ENCODE peak calls at places on chromosomes 7 and 10, in five cellular contexts. One of them, this sample, is unnamed.

GRCh38 chr10:51804861-51805260 is 105.5 kb upstream of the CSTF2T start:
- DNase-seq in HCT116: no peak
- DNase-seq in PC-3: peak; percentile 96
- DNase-seq in SK-N-MC: no peak
- DNase-seq in neural progenitor cell: no peak
- DNase-seq in this sample: no peak

GRCh38 chr7:144776447-144776846 is 59.4 kb downstream of the TPK1 start:
- DNase-seq in SK-N-MC: no peak
- DNase-seq in HCT116: no peak
- DNase-seq in neural progenitor cell: no peak
- DNase-seq in PC-3: no peak
- DNase-seq in this sample: no peak

GRCh38 chr7:30164567-30164966 is 29.8 kb downstream of the MTURN start:
- DNase-seq in HCT116: peak; percentile 33
- DNase-seq in SK-N-MC: no peak
- DNase-seq in neural progenitor cell: peak; percentile 67
- DNase-seq in PC-3: peak; percentile 76
- DNase-seq in this sample: no peak

GRCh38 chr7:150897502-150898474 is 45.5 kb downstream of the AOC1 start:
- DNase-seq in HCT116: no peak
- DNase-seq in neural progenitor cell: no peak
- DNase-seq in SK-N-MC: no peak
- DNase-seq in PC-3: no peak
- DNase-seq in this sample: no peak

GRCh38 chr7:155705656-155706360 is 61.3 kb downstream of the RBM33 start:
- DNase-seq in neural progenitor cell: no peak
- DNase-seq in PC-3: no peak
- DNase-seq in HCT116: no peak
- DNase-seq in SK-N-MC: no peak
- DNase-seq in this sample: no peak

GRCh38 chr10:118585794-118586193 is 9.7 kb downstream of the PRLHR start:
- DNase-seq in PC-3: no peak
- DNase-seq in HCT116: no peak
- DNase-seq in neural progenitor cell: no peak
- DNase-seq in SK-N-MC: no peak
- DNase-seq in this sample: no peak

GRCh38 chr10:49518982-49519578 is 19.8 kb downstream of the ERCC6 start:
- DNase-seq in HCT116: peak; percentile 32
- DNase-seq in SK-N-MC: no peak
- DNase-seq in neural progenitor cell: peak; percentile 69
- DNase-seq in PC-3: peak; percentile 91
- DNase-seq in this sample: no peak

GRCh38 chr7:98202367-98203195 is 8.7 kb upstream of the BHLHA15 start:
- DNase-seq in PC-3: no peak
- DNase-seq in HCT116: no peak
- DNase-seq in neural progenitor cell: no peak
- DNase-seq in SK-N-MC: no peak
- DNase-seq in this sample: no peak

GRCh38 chr7:31373337-31374289 is 33.1 kb upstream of the NEUROD6 start:
- DNase-seq in SK-N-MC: no peak
- DNase-seq in HCT116: peak; percentile 51
- DNase-seq in PC-3: peak; percentile 76
- DNase-seq in neural progenitor cell: peak; percentile 82
- DNase-seq in this sample: peak; percentile 58

GRCh38 chr7:17608114-17608833 is 309.8 kb downstream of the AHR start:
- DNase-seq in HCT116: no peak
- DNase-seq in neural progenitor cell: no peak
- DNase-seq in PC-3: peak; percentile 26
- DNase-seq in SK-N-MC: no peak
- DNase-seq in this sample: no peak

GRCh38 chr10:44828515-44829142 is 82.5 kb upstream of the TMEM72 start:
- DNase-seq in PC-3: no peak
- DNase-seq in SK-N-MC: no peak
- DNase-seq in HCT116: no peak
- DNase-seq in neural progenitor cell: peak; percentile 36
- DNase-seq in this sample: no peak

GRCh38 chr10:49307921-49308320 is 9.0 kb downstream of the C10orf71 start:
- DNase-seq in PC-3: no peak
- DNase-seq in neural progenitor cell: no peak
- DNase-seq in HCT116: no peak
- DNase-seq in SK-N-MC: no peak
- DNase-seq in this sample: no peak

GRCh38 chr10:24318517-24318916 is 109.6 kb downstream of the KIAA1217 start:
- DNase-seq in PC-3: no peak
- DNase-seq in neural progenitor cell: no peak
- DNase-seq in HCT116: no peak
- DNase-seq in SK-N-MC: no peak
- DNase-seq in this sample: no peak

GRCh38 chr7:101124376-101125056 is 2.4 kb upstream of the SERPINE1 start:
- DNase-seq in SK-N-MC: no peak
- DNase-seq in HCT116: no peak
- DNase-seq in neural progenitor cell: no peak
- DNase-seq in PC-3: peak; percentile 64
- DNase-seq in this sample: no peak

GRCh38 chr7:30176463-30177090 is 41.8 kb downstream of the MTURN start:
- DNase-seq in PC-3: no peak
- DNase-seq in HCT116: no peak
- DNase-seq in neural progenitor cell: no peak
- DNase-seq in SK-N-MC: no peak
- DNase-seq in this sample: no peak

GRCh38 chr10:63633677-63634487 is 112.7 kb downstream of the REEP3 start:
- DNase-seq in HCT116: peak; percentile 57
- DNase-seq in PC-3: peak; percentile 85
- DNase-seq in neural progenitor cell: peak; percentile 28
- DNase-seq in SK-N-MC: no peak
- DNase-seq in this sample: no peak

GRCh38 chr10:118595598-118596425 is at the start of gene PRLHR:
- DNase-seq in SK-N-MC: no peak
- DNase-seq in PC-3: no peak
- DNase-seq in HCT116: no peak
- DNase-seq in neural progenitor cell: peak; percentile 94
- DNase-seq in this sample: no peak

DNA sequence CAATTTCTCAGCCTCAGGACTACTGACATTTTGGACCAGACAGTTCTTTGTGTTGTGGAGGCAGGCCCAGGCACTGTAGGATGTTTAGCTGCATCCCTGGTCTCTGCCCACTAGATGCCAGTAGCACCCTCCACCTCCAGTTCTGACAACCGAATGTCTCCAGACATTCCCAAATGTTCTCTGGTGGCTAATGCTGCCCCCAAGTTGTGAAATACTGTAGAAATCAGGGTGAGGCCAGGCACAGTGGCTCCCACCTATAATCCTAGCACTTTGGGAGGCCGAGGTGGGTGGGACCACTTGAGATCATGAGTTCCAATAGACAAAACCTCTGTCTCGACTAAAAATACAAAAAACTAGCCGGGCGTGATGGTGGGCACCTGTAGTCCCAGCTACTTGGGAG is 18.2 kb downstream of the HNRNPF start:
- DNase-seq in SK-N-MC: no peak
- DNase-seq in HCT116: no peak
- DNase-seq in PC-3: peak; percentile 61
- DNase-seq in neural progenitor cell: peak; percentile 64
- DNase-seq in this sample: no peak
- H3K9ac ChIP-seq in SK-N-MC: no peak overlapping the region
- H3K9ac ChIP-seq in HCT116: no peak overlapping the region
- H3K9ac ChIP-seq in PC-3: no peak overlapping the region
- H3K9ac ChIP-seq in neural progenitor cell: no peak overlapping the region
- H3K9ac ChIP-seq in this sample: no peak overlapping the region

DNA sequence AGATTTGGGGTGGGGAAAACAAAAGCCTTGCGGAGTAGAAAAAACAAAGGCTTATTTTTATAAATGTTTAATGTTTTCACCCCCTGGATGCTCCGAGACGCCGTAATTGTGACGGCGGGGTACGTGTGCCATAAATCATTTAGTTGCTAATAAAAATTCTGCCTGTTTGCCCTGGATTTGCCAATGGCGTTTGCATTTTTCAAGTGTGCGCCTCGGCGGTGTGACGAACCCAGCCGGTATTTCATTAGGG is 2.5 kb upstream of the TNRC18 start:
- DNase-seq in HCT116: no peak
- DNase-seq in SK-N-MC: no peak
- DNase-seq in PC-3: peak; percentile 60
- DNase-seq in neural progenitor cell: no peak
- DNase-seq in this sample: no peak
- H3K9ac ChIP-seq in HCT116: peak overlapping the region; percentile 98
- H3K9ac ChIP-seq in SK-N-MC: peak overlapping the region; percentile 95
- H3K9ac ChIP-seq in PC-3: peak overlapping the region; percentile 96
- H3K9ac ChIP-seq in neural progenitor cell: peak overlapping the region; percentile 30
- H3K9ac ChIP-seq in this sample: peak overlapping the region; percentile 100

DNA sequence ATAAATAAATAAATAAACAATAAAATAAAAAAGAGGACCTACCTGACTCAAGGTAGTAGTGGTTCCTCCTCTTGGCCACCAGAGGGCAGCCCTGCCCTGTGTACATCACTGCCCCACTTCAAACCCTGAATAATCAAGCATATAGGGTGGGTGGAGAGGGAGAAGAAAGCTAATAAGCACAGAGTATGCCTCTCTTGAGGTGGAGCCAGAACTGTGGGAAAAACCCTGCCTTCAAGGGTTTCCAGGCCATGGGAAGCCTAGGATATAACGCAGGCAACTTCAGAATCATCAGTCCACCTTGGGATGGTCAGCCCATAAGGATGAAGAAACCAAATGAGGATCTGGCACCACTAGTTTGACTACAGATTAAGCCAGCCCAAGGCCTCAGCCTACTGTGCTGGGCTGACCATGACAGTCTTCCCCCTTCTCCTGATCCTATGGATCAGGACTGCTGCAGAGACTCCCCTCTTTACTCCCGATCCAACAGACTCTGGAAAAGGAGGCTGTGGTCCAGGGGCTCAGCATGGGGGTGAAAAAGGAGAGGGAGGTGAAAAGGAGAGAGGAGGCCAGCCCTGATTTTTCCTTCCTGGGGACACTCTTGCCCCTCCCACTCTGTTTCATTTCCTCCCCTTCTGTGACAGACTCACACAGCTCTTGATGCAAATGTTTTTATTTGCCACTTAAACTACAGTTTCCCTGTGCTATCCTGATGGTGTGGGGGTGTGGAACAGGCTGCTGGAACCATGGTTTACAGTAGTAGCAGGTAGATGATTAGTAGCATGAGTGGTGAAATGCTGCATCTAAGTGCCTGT is 10.1 kb downstream of the AVPI1 start:
- DNase-seq in neural progenitor cell: peak; percentile 71
- DNase-seq in PC-3: peak; percentile 51
- DNase-seq in SK-N-MC: no peak
- DNase-seq in HCT116: no peak
- DNase-seq in this sample: no peak
- H3K9ac ChIP-seq in neural progenitor cell: no peak overlapping the region
- H3K9ac ChIP-seq in PC-3: no peak overlapping the region
- H3K9ac ChIP-seq in SK-N-MC: no peak overlapping the region
- H3K9ac ChIP-seq in HCT116: no peak overlapping the region
- H3K9ac ChIP-seq in this sample: no peak overlapping the region

GRCh38 chr7:105188201-105188600 is 174.2 kb downstream of the KMT2E start:
- DNase-seq in neural progenitor cell: no peak
- DNase-seq in HCT116: no peak
- DNase-seq in PC-3: no peak
- DNase-seq in SK-N-MC: no peak
- DNase-seq in this sample: no peak

GRCh38 chr7:105189859-105190492 is 176.0 kb downstream of the KMT2E start:
- DNase-seq in HCT116: no peak
- DNase-seq in neural progenitor cell: no peak
- DNase-seq in SK-N-MC: no peak
- DNase-seq in PC-3: no peak
- DNase-seq in this sample: no peak

GRCh38 chr7:105180002-105180401 is 166.0 kb downstream of the KMT2E start:
- DNase-seq in SK-N-MC: no peak
- DNase-seq in neural progenitor cell: no peak
- DNase-seq in PC-3: no peak
- DNase-seq in HCT116: no peak
- DNase-seq in this sample: no peak

GRCh38 chr7:105187302-105188169 is 173.5 kb downstream of the KMT2E start:
- DNase-seq in SK-N-MC: no peak
- DNase-seq in PC-3: peak; percentile 4
- DNase-seq in HCT116: no peak
- DNase-seq in neural progenitor cell: no peak
- DNase-seq in this sample: no peak

GRCh38 chr7:105185290-105186010 is 171.4 kb downstream of the KMT2E start:
- DNase-seq in SK-N-MC: no peak
- DNase-seq in PC-3: no peak
- DNase-seq in neural progenitor cell: no peak
- DNase-seq in HCT116: no peak
- DNase-seq in this sample: no peak
- H3K9ac ChIP-seq in SK-N-MC: no peak overlapping the region
- H3K9ac ChIP-seq in PC-3: no peak overlapping the region
- H3K9ac ChIP-seq in neural progenitor cell: no peak overlapping the region
- H3K9ac ChIP-seq in HCT116: no peak overlapping the region
- H3K9ac ChIP-seq in this sample: no peak overlapping the region

GRCh38 chr10:130301026-130301892 is 165.1 kb downstream of the GLRX3 start:
- DNase-seq in SK-N-MC: no peak
- DNase-seq in neural progenitor cell: no peak
- DNase-seq in PC-3: no peak
- DNase-seq in HCT116: no peak
- DNase-seq in this sample: peak; percentile 51
- H3K9ac ChIP-seq in SK-N-MC: no peak overlapping the region
- H3K9ac ChIP-seq in neural progenitor cell: no peak overlapping the region
- H3K9ac ChIP-seq in PC-3: no peak overlapping the region
- H3K9ac ChIP-seq in HCT116: no peak overlapping the region
- H3K9ac ChIP-seq in this sample: no peak overlapping the region

DNA sequence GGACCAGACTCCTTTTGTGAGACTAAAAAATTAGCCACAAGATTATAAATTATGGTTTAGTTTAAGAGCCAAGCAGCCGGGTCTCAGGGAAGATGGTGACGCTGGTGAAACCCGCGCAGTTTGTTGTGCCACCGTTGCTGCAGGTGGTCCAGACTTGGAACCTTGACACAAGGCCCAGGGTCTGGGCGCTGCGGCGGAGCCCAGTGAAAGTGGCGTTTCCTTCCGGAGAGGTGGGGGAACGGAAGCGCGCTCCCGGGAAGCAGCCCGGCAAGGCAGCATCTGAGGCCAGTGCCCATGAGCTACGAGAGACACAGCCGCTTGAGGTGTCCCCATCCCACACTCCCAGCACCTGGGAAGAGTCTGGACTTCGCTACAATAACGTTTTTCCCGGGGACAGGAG is 131.5 kb downstream of the SKIDA1 start:
- DNase-seq in neural progenitor cell: no peak
- DNase-seq in SK-N-MC: no peak
- DNase-seq in HCT116: no peak
- DNase-seq in PC-3: no peak
- DNase-seq in this sample: no peak
- H3K9ac ChIP-seq in neural progenitor cell: no peak overlapping the region
- H3K9ac ChIP-seq in SK-N-MC: no peak overlapping the region
- H3K9ac ChIP-seq in HCT116: no peak overlapping the region
- H3K9ac ChIP-seq in PC-3: no peak overlapping the region
- H3K9ac ChIP-seq in this sample: no peak overlapping the region

GRCh38 chr7:106914018-106914607 is 49.0 kb downstream of the PIK3CG start:
- DNase-seq in HCT116: no peak
- DNase-seq in SK-N-MC: no peak
- DNase-seq in neural progenitor cell: no peak
- DNase-seq in PC-3: no peak
- DNase-seq in this sample: no peak
- H3K9ac ChIP-seq in HCT116: no peak overlapping the region
- H3K9ac ChIP-seq in SK-N-MC: no peak overlapping the region
- H3K9ac ChIP-seq in neural progenitor cell: no peak overlapping the region
- H3K9ac ChIP-seq in PC-3: no peak overlapping the region
- H3K9ac ChIP-seq in this sample: no peak overlapping the region

GRCh38 chr7:124057872-124058271 is 25.0 kb upstream of the TMEM229A start:
- DNase-seq in neural progenitor cell: no peak
- DNase-seq in SK-N-MC: no peak
- DNase-seq in PC-3: no peak
- DNase-seq in HCT116: no peak
- DNase-seq in this sample: no peak
- H3K9ac ChIP-seq in neural progenitor cell: no peak overlapping the region
- H3K9ac ChIP-seq in SK-N-MC: no peak overlapping the region
- H3K9ac ChIP-seq in PC-3: no peak overlapping the region
- H3K9ac ChIP-seq in HCT116: no peak overlapping the region
- H3K9ac ChIP-seq in this sample: no peak overlapping the region

This sample was measured in colonic mucosa.